ENCODE peak calls at places on chromosome 15, in ten cellular contexts. M is A549, A is heart left ventricle, T is AG04450, G is suprapubic skin, S is RWPE1, N is left lung, P is tibial artery, I is PC-3, Y is K562. V is an unnamed sample.

GRCh38 chr15:42152921-42153680 is 3.3 kb downstream of the PLA2G4F start:
- DNase-seq in A (no peak), S (no peak), G (peak), P (no peak), M (no peak), Y (no peak), T (no peak), I (no peak), N (no peak), V (no peak)

GRCh38 chr15:64761156-64761555 is 14.2 kb downstream of the RBPMS2 start:
- DNase-seq in G (no peak), N (no peak), T (no peak), P (no peak), S (no peak), A (no peak), Y (no peak), I (no peak), M (no peak), V (no peak)

GRCh38 chr15:99514306-99514705 is 51.5 kb upstream of the MEF2A start:
- DNase-seq in Y (no peak), G (no peak), P (no peak), S (no peak), N (no peak), A (no peak), M (no peak), T (no peak), I (no peak), V (no peak)

GRCh38 chr15:37788767-37789391 is 145.6 kb upstream of the TMCO5A start:
- DNase-seq in S (no peak), I (no peak), A (no peak), P (no peak), T (no peak), N (no peak), M (no peak), Y (no peak), G (no peak), V (no peak)

GRCh38 chr15:73765778-73766177 is 12.6 kb upstream of the INSYN1 start:
- DNase-seq in T (no peak), P (no peak), Y (no peak), M (no peak), S (no peak), G (no peak), I (no peak), N (no peak), A (no peak), V (no peak)

GRCh38 chr15:29262738-29263137 is 6.9 kb downstream of the NSMCE3 start:
- DNase-seq in Y (no peak), G (no peak), P (no peak), T (no peak), A (no peak), I (no peak), M (no peak), S (no peak), N (no peak), V (no peak)

GRCh38 chr15:69807752-69808151 is 290.0 kb downstream of the TLE3 start:
- DNase-seq in T (no peak), N (no peak), G (no peak), S (peak), A (peak), I (peak), P (peak), Y (no peak), M (peak), V (no peak)

GRCh38 chr15:74259324-74259712 is 23.2 kb downstream of the CCDC33 start:
- DNase-seq in S (no peak), N (no peak), T (no peak), G (no peak), P (no peak), I (no peak), A (no peak), M (no peak), Y (no peak), V (no peak)

GRCh38 chr15:95559875-95560394 is 770.6 kb upstream of the NR2F2 start:
- DNase-seq in P (peak), M (peak), I (peak), G (no peak), N (no peak), A (peak), Y (peak), T (peak), S (peak), V (no peak)

GRCh38 chr15:28923726-28924280 is 38.0 kb downstream of the APBA2 start:
- DNase-seq in I (no peak), T (no peak), S (no peak), M (no peak), P (no peak), N (no peak), Y (no peak), G (no peak), A (no peak), V (no peak)

GRCh38 chr15:77826006-77826695 is 193.4 kb upstream of the LINGO1 start:
- DNase-seq in S (no peak), T (no peak), I (no peak), N (no peak), G (no peak), M (no peak), P (no peak), Y (no peak), A (no peak), V (no peak)

GRCh38 chr15:52481915-52482314 is 46.8 kb downstream of the MYO5A start:
- DNase-seq in A (no peak), P (no peak), Y (no peak), T (peak), I (peak), S (no peak), N (no peak), M (no peak), G (no peak), V (no peak)

GRCh38 chr15:27468151-27468556 is 497.2 kb downstream of the GABRG3 start:
- DNase-seq in M (no peak), P (no peak), T (no peak), Y (no peak), N (no peak), I (no peak), S (no peak), G (no peak), A (no peak), V (no peak)

DNA sequence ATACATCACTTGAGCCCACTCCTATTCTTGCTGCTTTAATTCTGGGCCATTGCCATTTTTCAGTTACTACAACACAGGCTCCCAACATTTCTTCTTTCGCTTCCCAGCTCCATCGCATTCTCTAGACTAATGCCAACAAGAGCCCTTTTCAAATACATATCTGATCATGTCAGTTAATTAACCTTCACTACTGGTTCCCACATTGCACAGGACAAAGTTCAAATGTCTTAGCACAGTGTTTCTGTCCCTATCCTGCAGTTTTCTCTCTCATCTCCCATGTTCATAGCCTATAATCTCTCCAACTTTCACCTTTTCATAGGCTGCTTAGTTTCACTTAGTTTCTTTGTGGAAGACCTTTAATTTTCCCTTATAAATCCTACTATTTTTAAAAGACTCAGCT is 22.5 kb upstream of the ANXA2 start:
- DNase-seq in M (no peak), P (no peak), Y (no peak), S (no peak), A (no peak), G (no peak), I (no peak), T (no peak), N (no peak), V (no peak)
- H3K27ac ChIP-seq in M (peak), P (no peak), Y (no peak), S (no peak), A (no peak), G (no peak), I (no peak), T (no peak), N (no peak), V (no peak)

GRCh38 chr15:45338417-45338816 is 39.9 kb downstream of the GATM start:
- DNase-seq in Y (no peak), P (no peak), I (no peak), M (no peak), T (no peak), S (no peak), N (no peak), A (no peak), G (no peak), V (no peak)
- H3K27ac ChIP-seq in Y (no peak), P (no peak), I (no peak), M (no peak), T (no peak), S (no peak), N (no peak), A (no peak), G (no peak), V (no peak)

GRCh38 chr15:71748327-71748726 is 62.0 kb upstream of the NR2E3 start:
- DNase-seq in N (no peak), S (peak), M (peak), G (no peak), T (no peak), P (no peak), Y (no peak), I (peak), A (no peak), V (no peak)
- H3K27ac ChIP-seq in N (no peak), S (peak), M (peak), G (no peak), T (no peak), P (no peak), Y (no peak), I (peak), A (no peak), V (peak)

GRCh38 chr15:90035095-90035834 is 34.1 kb downstream of the ZNF710 start:
- DNase-seq in P (peak), T (no peak), N (peak), I (peak), G (peak), Y (no peak), S (peak), A (peak), M (peak), V (peak)
- H3K27ac ChIP-seq in P (peak), T (no peak), N (peak), I (peak), G (peak), Y (peak), S (peak), A (peak), M (peak), V (peak)

GRCh38 chr15:23687143-23687470 is at the start of gene NDN:
- DNase-seq in N (peak), G (no peak), T (no peak), Y (peak), M (no peak), P (no peak), A (peak), I (no peak), S (no peak), V (no peak)

GRCh38 chr15:23686466-23687142 is 501 bp downstream of the NDN start:
- DNase-seq in S (no peak), Y (no peak), A (no peak), I (no peak), G (no peak), P (no peak), N (no peak), T (no peak), M (no peak), V (no peak)

GRCh38 chr15:23694592-23694991 is 7.5 kb upstream of the NDN start:
- DNase-seq in I (no peak), N (no peak), A (no peak), T (no peak), M (no peak), Y (no peak), P (no peak), G (no peak), S (no peak), V (no peak)

GRCh38 chr15:23690015-23690414 is 2.9 kb upstream of the NDN start:
- DNase-seq in A (no peak), Y (no peak), I (no peak), T (no peak), S (no peak), N (no peak), P (no peak), M (no peak), G (no peak), V (no peak)

DNA sequence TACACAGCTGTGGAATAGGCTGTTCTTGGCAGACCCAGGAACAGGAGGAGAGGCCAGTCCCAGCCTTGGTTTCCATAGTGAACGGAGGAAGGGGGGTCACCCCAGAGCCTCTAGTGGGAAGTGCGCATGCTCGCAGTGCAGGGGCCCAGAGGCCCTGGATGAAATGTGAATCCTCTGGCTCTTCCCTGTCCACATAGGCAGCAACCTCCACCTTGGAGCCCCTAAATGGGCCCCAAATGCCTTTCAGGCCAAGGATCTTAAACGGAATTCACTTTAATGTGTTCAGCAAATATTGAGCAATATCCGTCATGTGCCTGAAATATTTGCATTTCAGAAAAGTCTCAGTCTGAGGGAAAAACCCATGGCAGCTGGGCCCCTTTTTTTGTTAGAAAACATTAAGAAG is 3.3 kb upstream of the NDN start:
- DNase-seq in S (no peak), A (peak), T (peak), Y (no peak), I (no peak), G (no peak), M (no peak), N (peak), P (peak), V (peak)
- H3K27ac ChIP-seq in S (no peak), A (no peak), T (no peak), Y (no peak), I (no peak), G (no peak), M (no peak), N (peak), P (no peak), V (peak)

DNA sequence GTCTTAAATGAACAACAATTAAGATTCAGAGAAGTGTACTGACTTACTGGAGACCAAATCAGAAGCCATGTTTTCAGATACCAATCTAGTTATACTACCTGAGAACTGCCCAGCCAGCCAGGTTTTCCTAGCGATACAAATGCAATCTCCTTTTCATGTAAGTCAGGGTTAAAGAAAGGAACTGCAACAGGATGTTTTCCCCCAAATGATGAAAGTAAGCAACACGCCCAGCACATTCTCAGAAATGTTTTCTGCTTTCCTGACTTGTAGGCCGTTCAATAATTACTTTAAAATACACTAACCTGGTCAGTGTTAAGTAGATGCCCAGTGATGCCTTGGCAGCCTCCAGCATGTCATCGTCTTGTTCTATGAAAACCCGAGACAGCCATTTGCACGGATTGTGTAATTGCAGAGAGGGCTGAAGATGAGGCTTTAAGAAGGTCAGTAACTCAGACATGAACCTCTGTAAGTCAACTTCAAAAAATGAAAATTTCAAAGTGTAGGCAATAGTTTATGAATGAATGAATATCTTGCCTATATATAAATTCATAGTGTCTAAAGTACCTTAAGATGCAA is 30.3 kb downstream of the LINS1 start:
- DNase-seq in N (no peak), Y (no peak), I (no peak), T (no peak), M (no peak), P (no peak), S (no peak), A (no peak), G (no peak), V (no peak)
- H3K27ac ChIP-seq in N (peak), Y (no peak), I (no peak), T (no peak), M (no peak), P (no peak), S (no peak), A (no peak), G (no peak), V (no peak)

GRCh38 chr15:55218068-55218467 is 21.3 kb upstream of the RSL24D1 start:
- DNase-seq in S (no peak), N (no peak), A (no peak), P (no peak), Y (no peak), T (no peak), M (no peak), G (no peak), I (no peak), V (no peak)
- H3K27ac ChIP-seq in S (no peak), N (peak), A (no peak), P (peak), Y (no peak), T (no peak), M (no peak), G (no peak), I (no peak), V (no peak)